ENCODE peak calls at places on chromosomes 1 and 21, in five cellular contexts. J is posterior cingulate gyrus, L is DMS53, Y is colonic mucosa, R is heart left ventricle. A is an unnamed sample.

GRCh38 chr1:207941664-207942063 is 30.7 kb upstream of the CD34 start:
- DNase-seq in J (peak; percentile 66), L (no peak), Y (peak; percentile 36), R (peak; percentile 87), A (no peak)

GRCh38 chr1:184191181-184191601 is 139.7 kb downstream of the TSEN15 start:
- DNase-seq in J (peak; percentile 78), L (no peak), Y (peak; percentile 35), R (peak; percentile 61), A (peak; percentile 11)

GRCh38 chr1:85504417-85504816 is 39.5 kb upstream of the DDAH1 start:
- DNase-seq in J (no peak), L (no peak), Y (no peak), R (no peak), A (no peak)

GRCh38 chr21:16534408-16535099 is 804.8 kb downstream of the USP25 start:
- DNase-seq in J (no peak), L (peak; percentile 49), Y (peak; percentile 27), R (peak; percentile 80), A (peak; percentile 48)

GRCh38 chr1:201022824-201023516 is 544 bp downstream of the KIF21B start:
- DNase-seq in J (no peak), L (peak; percentile 50), Y (peak; percentile 32), R (no peak), A (no peak)

GRCh38 chr1:65339866-65340483 is 30.6 kb downstream of the DNAJC6 start:
- DNase-seq in J (no peak), L (peak; percentile 34), Y (no peak), R (no peak), A (no peak)

GRCh38 chr1:223641523-223642039 is 23.9 kb downstream of the CAPN8 start:
- DNase-seq in J (no peak), L (no peak), Y (peak; percentile 86), R (no peak), A (no peak)

GRCh38 chr1:119188926-119189325 is 48.5 kb upstream of the WARS2 start:
- DNase-seq in J (no peak), L (no peak), Y (no peak), R (no peak), A (no peak)

GRCh38 chr1:225658041-225658440 is 5.1 kb upstream of the ENAH start:
- DNase-seq in J (no peak), L (no peak), Y (no peak), R (no peak), A (no peak)

GRCh38 chr1:22633697-22634463 is 2.5 kb upstream of the C1QA start:
- DNase-seq in J (no peak), L (no peak), Y (no peak), R (no peak), A (no peak)

GRCh38 chr1:22275626-22276395 is 132.9 kb upstream of the WNT4 start:
- DNase-seq in J (peak; percentile 45), L (peak; percentile 84), Y (peak; percentile 68), R (no peak), A (peak; percentile 65)

GRCh38 chr1:190373705-190374336 is 103.8 kb downstream of the BRINP3 start:
- DNase-seq in J (no peak), L (peak; percentile 57), Y (no peak), R (no peak), A (no peak)

GRCh38 chr1:8207202-8207601 is 110.7 kb upstream of the SLC45A1 start:
- DNase-seq in J (no peak), L (no peak), Y (no peak), R (no peak), A (no peak)

GRCh38 chr1:20823879-20824278 is 36.8 kb upstream of the HP1BP3 start:
- DNase-seq in J (no peak), L (no peak), Y (no peak), R (no peak), A (no peak)

GRCh38 chr1:40039757-40040510 is 595 bp upstream of the CAP1 start:
- DNase-seq in J (peak; percentile 49), L (peak; percentile 88), Y (peak; percentile 93), R (peak; percentile 93), A (peak; percentile 84)

GRCh38 chr1:202268032-202268431 is 73.7 kb downstream of the UBE2T start:
- DNase-seq in J (no peak), L (no peak), Y (no peak), R (no peak), A (no peak)

GRCh38 chr1:210292276-210292851 is 36.3 kb upstream of the HHAT start:
- DNase-seq in J (no peak), L (peak; percentile 93), Y (peak; percentile 66), R (peak; percentile 73), A (peak; percentile 72)

GRCh38 chr1:178538192-178538916 is 25.4 kb downstream of the TEX35 start:
- DNase-seq in J (no peak), L (no peak), Y (no peak), R (no peak), A (no peak)

GRCh38 chr1:114756009-114756892 is 1.5 kb downstream of the CSDE1 start:
- DNase-seq in J (no peak), L (peak; percentile 41), Y (no peak), R (no peak), A (no peak)

GRCh38 chr1:169604781-169605560 is 18.7 kb upstream of the F5 start:
- DNase-seq in J (no peak), L (no peak), Y (no peak), R (peak; percentile 34), A (no peak)

GRCh38 chr1:239608469-239608868 is 222.1 kb downstream of the CHRM3 start:
- DNase-seq in J (no peak), L (no peak), Y (no peak), R (no peak), A (no peak)

GRCh38 chr1:167629681-167630567 is at the start of gene RCSD1:
- DNase-seq in J (no peak), L (peak; percentile 49), Y (no peak), R (peak; percentile 75), A (no peak)

A was measured in prostate gland.